ENCODE peak calls at places on chromosomes 1 and 21, in nine cellular contexts. P is CD8-positive, alpha-beta T cell; H is heart left ventricle; R is dorsolateral prefrontal cortex; F is fibroblast of lung; X is left ventricle myocardium inferior; T is ascending aorta; M is right atrium auricular region; V is neural progenitor cell. E is an unnamed sample.

GRCh38 chr1:116311756-116312691 is 61.0 kb upstream of the ATP1A1 start:
- DNase-seq in M (no peak), R (peak; percentile 43), T (no peak), V (peak; percentile 51), F (no peak), X (no peak), H (no peak), P (no peak), E (no peak)

GRCh38 chr1:25074828-25075227 is 144.8 kb upstream of the RUNX3 start:
- DNase-seq in X (no peak), T (no peak), P (no peak), M (no peak), F (no peak), R (no peak), H (no peak), V (no peak), E (no peak)

GRCh38 chr1:215083408-215083961 is 948 bp downstream of the KCNK2 start:
- DNase-seq in P (no peak), T (no peak), H (no peak), R (no peak), V (peak; percentile 61), M (no peak), X (no peak), F (peak; percentile 54), E (no peak)

GRCh38 chr1:1291611-1292441 is 11.6 kb downstream of the SCNN1D start:
- DNase-seq in V (peak; percentile 83), M (no peak), F (peak; percentile 61), P (no peak), R (no peak), X (peak; percentile 56), T (no peak), H (peak; percentile 65), E (no peak)

GRCh38 chr1:172946814-172947507 is 103.8 kb downstream of the TNFSF18 start:
- DNase-seq in X (no peak), M (no peak), T (no peak), R (no peak), P (no peak), H (no peak), F (peak; percentile 46), V (no peak), E (no peak)

GRCh38 chr1:174998569-174999215 is 1.1 kb upstream of the CACYBP start:
- DNase-seq in R (no peak), X (no peak), T (peak; percentile 69), V (peak; percentile 77), M (no peak), F (peak; percentile 51), H (no peak), P (peak; percentile 12), E (no peak)

GRCh38 chr1:232728507-232729263 is 76.5 kb upstream of the MAP10 start:
- DNase-seq in X (no peak), P (no peak), M (no peak), F (peak; percentile 28), H (no peak), R (no peak), V (no peak), T (no peak), E (peak; percentile 23)

GRCh38 chr1:169060010-169060722 is 46.3 kb upstream of the ATP1B1 start:
- DNase-seq in V (no peak), P (no peak), H (no peak), F (no peak), X (no peak), M (no peak), R (no peak), T (no peak), E (no peak)

GRCh38 chr1:226404063-226404903 is 3.6 kb downstream of the PARP1 start:
- DNase-seq in M (no peak), V (no peak), X (no peak), T (no peak), H (no peak), F (peak; percentile 36), P (no peak), R (no peak), E (no peak)

GRCh38 chr21:20523191-20523590 is 475.0 kb upstream of the NCAM2 start:
- DNase-seq in P (no peak), R (no peak), T (no peak), M (no peak), V (no peak), X (no peak), F (no peak), H (no peak), E (no peak)

GRCh38 chr1:222627232-222627631 is 9.3 kb downstream of the MIA3 start:
- DNase-seq in R (no peak), T (peak; percentile 79), P (no peak), F (peak; percentile 73), X (no peak), H (no peak), V (no peak), M (peak; percentile 77), E (no peak)

GRCh38 chr1:54277451-54278355 is 77.7 kb downstream of the MRPL37 start:
- DNase-seq in T (no peak), X (no peak), M (no peak), P (no peak), H (no peak), V (no peak), F (no peak), R (no peak), E (no peak)

GRCh38 chr1:93617670-93618488 is 63.8 kb downstream of the BCAR3 start:
- DNase-seq in T (no peak), X (no peak), F (no peak), V (peak; percentile 33), P (no peak), M (no peak), R (no peak), H (no peak), E (no peak)

GRCh38 chr1:108082741-108083562 is 117.2 kb downstream of the SLC25A24 start:
- DNase-seq in H (no peak), X (no peak), F (no peak), P (no peak), T (no peak), M (no peak), R (no peak), V (peak; percentile 15), E (no peak)

DNA sequence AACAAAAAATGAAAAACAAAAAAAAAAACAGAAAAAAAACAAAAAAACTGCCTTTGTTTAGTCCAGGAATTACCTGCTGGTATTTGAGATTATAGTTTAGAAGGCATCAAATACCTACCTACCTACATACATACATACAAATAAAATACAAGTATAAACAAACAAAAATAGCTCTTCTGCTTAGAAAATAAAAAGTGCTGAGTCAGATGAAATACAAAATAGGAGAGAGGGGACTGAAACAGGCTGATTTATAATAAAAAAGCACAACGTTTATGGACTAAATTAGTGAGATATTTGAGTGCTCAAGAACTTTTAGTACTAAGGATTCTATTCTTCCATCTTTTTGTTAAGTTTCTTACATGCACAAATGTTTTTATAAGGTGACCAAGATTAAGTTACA is 980.8 kb downstream of the PLA2G4A start:
- DNase-seq in F (no peak), H (no peak), R (no peak), M (no peak), T (no peak), P (no peak), V (no peak), X (no peak), E (no peak)
- H3K27ac ChIP-seq in F (no peak overlapping the region), H (no peak overlapping the region), R (no peak overlapping the region), M (no peak overlapping the region), T (no peak overlapping the region), P (no peak overlapping the region), V (no peak overlapping the region), X (no peak overlapping the region), E (no peak overlapping the region)

GRCh38 chr1:64469121-64469520 is 808 bp upstream of the CACHD1 start:
- DNase-seq in X (no peak), H (no peak), P (no peak), F (no peak), M (no peak), T (no peak), V (no peak), R (no peak), E (no peak)
- H3K4me3 ChIP-seq in X (peak overlapping the region; percentile 81), H (peak overlapping the region; percentile 64), P (peak overlapping the region; percentile 65), F (peak overlapping the region; percentile 43), M (no peak overlapping the region), T (peak overlapping the region; percentile 94), V (peak overlapping the region; percentile 92), R (peak overlapping the region; percentile 71), E (no peak overlapping the region)

GRCh38 chr1:154696001-154696400 is 88.0 kb upstream of the ADAR start:
- DNase-seq in X (no peak), P (no peak), M (no peak), T (no peak), H (no peak), V (peak; percentile 33), R (no peak), F (no peak), E (no peak)
- TF ChIP-seq CTCF in X (peak; percentile 29), P (no peak), M (no peak), T (no peak), H (no peak), V (peak; percentile 49), R (peak; percentile 11), F (peak; percentile 39), E (peak; percentile 51)

GRCh38 chr1:152359906-152360305 is at the start of gene FLG2:
- DNase-seq in T (no peak), F (no peak), R (no peak), X (no peak), M (no peak), V (no peak), P (no peak), H (no peak), E (no peak)

GRCh38 chr1:152356736-152357135 is 3.1 kb downstream of the FLG2 start:
- DNase-seq in V (no peak), X (no peak), H (no peak), R (no peak), T (no peak), M (no peak), F (no peak), P (no peak), E (no peak)
- H3K27ac ChIP-seq in V (no peak overlapping the region), X (no peak overlapping the region), H (no peak overlapping the region), R (no peak overlapping the region), T (no peak overlapping the region), M (no peak overlapping the region), F (no peak overlapping the region), P (no peak overlapping the region), E (no peak overlapping the region)

E was measured in AG04450.